ENCODE peak calls at places on chromosomes 13 and 19, in eight cellular contexts. One of them, this sample, is unnamed.

GRCh38 chr13:34720618-34721017 is 221.5 kb upstream of the NBEA start:
- DNase-seq in stomach: no peak
- DNase-seq in pancreas: no peak
- DNase-seq in thoracic aorta: no peak
- DNase-seq in lung: no peak
- DNase-seq in colonic mucosa: no peak
- DNase-seq in neural progenitor cell: no peak
- DNase-seq in left lung: no peak
- DNase-seq in this sample: no peak

GRCh38 chr19:54478677-54479266 is 5.7 kb upstream of the CDC42EP5 start:
- DNase-seq in stomach: no peak
- DNase-seq in pancreas: no peak
- DNase-seq in thoracic aorta: no peak
- DNase-seq in lung: no peak
- DNase-seq in colonic mucosa: no peak
- DNase-seq in neural progenitor cell: peak; percentile 93
- DNase-seq in left lung: no peak
- DNase-seq in this sample: no peak

GRCh38 chr19:2627855-2628254 is 74.6 kb downstream of the GNG7 start:
- DNase-seq in stomach: no peak
- DNase-seq in pancreas: no peak
- DNase-seq in thoracic aorta: no peak
- DNase-seq in lung: no peak
- DNase-seq in colonic mucosa: no peak
- DNase-seq in neural progenitor cell: no peak
- DNase-seq in left lung: no peak
- DNase-seq in this sample: no peak

GRCh38 chr13:111326621-111326965 is 6.2 kb downstream of the TEX29 start:
- DNase-seq in stomach: no peak
- DNase-seq in pancreas: no peak
- DNase-seq in thoracic aorta: no peak
- DNase-seq in lung: no peak
- DNase-seq in colonic mucosa: no peak
- DNase-seq in neural progenitor cell: no peak
- DNase-seq in left lung: no peak
- DNase-seq in this sample: no peak

GRCh38 chr19:29596885-29597525 is 9.1 kb upstream of the POP4 start:
- DNase-seq in stomach: no peak
- DNase-seq in pancreas: no peak
- DNase-seq in thoracic aorta: no peak
- DNase-seq in lung: no peak
- DNase-seq in colonic mucosa: no peak
- DNase-seq in neural progenitor cell: peak; percentile 59
- DNase-seq in left lung: no peak
- DNase-seq in this sample: no peak

GRCh38 chr13:28636078-28636477 is 22.9 kb upstream of the POMP start:
- DNase-seq in stomach: no peak
- DNase-seq in pancreas: no peak
- DNase-seq in thoracic aorta: no peak
- DNase-seq in lung: no peak
- DNase-seq in colonic mucosa: no peak
- DNase-seq in neural progenitor cell: no peak
- DNase-seq in left lung: no peak
- DNase-seq in this sample: no peak

GRCh38 chr19:38657633-38658222 is 10.3 kb downstream of the ACTN4 start:
- DNase-seq in stomach: no peak
- DNase-seq in pancreas: peak; percentile 17
- DNase-seq in thoracic aorta: no peak
- DNase-seq in lung: no peak
- DNase-seq in colonic mucosa: no peak
- DNase-seq in neural progenitor cell: peak; percentile 43
- DNase-seq in left lung: no peak
- DNase-seq in this sample: no peak

GRCh38 chr13:48496796-48497195 is 36.1 kb downstream of the RCBTB2 start:
- DNase-seq in stomach: no peak
- DNase-seq in pancreas: no peak
- DNase-seq in thoracic aorta: no peak
- DNase-seq in lung: no peak
- DNase-seq in colonic mucosa: no peak
- DNase-seq in neural progenitor cell: no peak
- DNase-seq in left lung: no peak
- DNase-seq in this sample: no peak

GRCh38 chr13:20826810-20827560 is 53.2 kb upstream of the EEF1AKMT1 start:
- DNase-seq in stomach: no peak
- DNase-seq in pancreas: no peak
- DNase-seq in thoracic aorta: no peak
- DNase-seq in lung: no peak
- DNase-seq in colonic mucosa: no peak
- DNase-seq in neural progenitor cell: no peak
- DNase-seq in left lung: no peak
- DNase-seq in this sample: no peak

GRCh38 chr13:53151692-53152421 is 123.2 kb downstream of the OLFM4 start:
- DNase-seq in stomach: peak; percentile 51
- DNase-seq in pancreas: no peak
- DNase-seq in thoracic aorta: no peak
- DNase-seq in lung: no peak
- DNase-seq in colonic mucosa: peak; percentile 60
- DNase-seq in neural progenitor cell: peak; percentile 87
- DNase-seq in left lung: no peak
- DNase-seq in this sample: no peak

GRCh38 chr19:11261902-11262839 is at the start of gene DOCK6:
- DNase-seq in stomach: peak; percentile 58
- DNase-seq in pancreas: peak; percentile 76
- DNase-seq in thoracic aorta: no peak
- DNase-seq in lung: no peak
- DNase-seq in colonic mucosa: peak; percentile 58
- DNase-seq in neural progenitor cell: peak; percentile 80
- DNase-seq in left lung: no peak
- DNase-seq in this sample: no peak

GRCh38 chr13:66933994-66934393 is 296.1 kb downstream of the PCDH9 start:
- DNase-seq in stomach: no peak
- DNase-seq in pancreas: no peak
- DNase-seq in thoracic aorta: no peak
- DNase-seq in lung: no peak
- DNase-seq in colonic mucosa: no peak
- DNase-seq in neural progenitor cell: no peak
- DNase-seq in left lung: no peak
- DNase-seq in this sample: no peak

GRCh38 chr13:95573226-95573625 is 20.7 kb downstream of the CLDN10 start:
- DNase-seq in stomach: no peak
- DNase-seq in pancreas: no peak
- DNase-seq in thoracic aorta: no peak
- DNase-seq in lung: no peak
- DNase-seq in colonic mucosa: no peak
- DNase-seq in neural progenitor cell: no peak
- DNase-seq in left lung: no peak
- DNase-seq in this sample: no peak

GRCh38 chr13:93224545-93224944 is 2.1 kb upstream of the GPC6 start:
- DNase-seq in stomach: no peak
- DNase-seq in pancreas: no peak
- DNase-seq in thoracic aorta: no peak
- DNase-seq in lung: no peak
- DNase-seq in colonic mucosa: no peak
- DNase-seq in neural progenitor cell: peak; percentile 67
- DNase-seq in left lung: no peak
- DNase-seq in this sample: no peak

GRCh38 chr13:103140001-103140671 is 73.9 kb upstream of the SLC10A2 start:
- DNase-seq in stomach: no peak
- DNase-seq in pancreas: no peak
- DNase-seq in thoracic aorta: no peak
- DNase-seq in lung: no peak
- DNase-seq in colonic mucosa: no peak
- DNase-seq in neural progenitor cell: peak; percentile 46
- DNase-seq in left lung: no peak
- DNase-seq in this sample: no peak

GRCh38 chr13:60662595-60662994 is 265.6 kb downstream of the TDRD3 start:
- DNase-seq in stomach: no peak
- DNase-seq in pancreas: no peak
- DNase-seq in thoracic aorta: no peak
- DNase-seq in lung: no peak
- DNase-seq in colonic mucosa: no peak
- DNase-seq in neural progenitor cell: no peak
- DNase-seq in left lung: no peak
- DNase-seq in this sample: no peak

GRCh38 chr19:18921593-18921992 is 2.1 kb downstream of the DDX49 start:
- DNase-seq in stomach: no peak
- DNase-seq in pancreas: no peak
- DNase-seq in thoracic aorta: no peak
- DNase-seq in lung: no peak
- DNase-seq in colonic mucosa: no peak
- DNase-seq in neural progenitor cell: no peak
- DNase-seq in left lung: no peak
- DNase-seq in this sample: no peak

GRCh38 chr13:32846020-32846451 is 170.2 kb upstream of the KL start:
- DNase-seq in stomach: no peak
- DNase-seq in pancreas: no peak
- DNase-seq in thoracic aorta: no peak
- DNase-seq in lung: no peak
- DNase-seq in colonic mucosa: no peak
- DNase-seq in neural progenitor cell: no peak
- DNase-seq in left lung: no peak
- DNase-seq in this sample: no peak

GRCh38 chr19:30340724-30341595 is 31.2 kb upstream of the ZNF536 start:
- DNase-seq in stomach: peak; percentile 2
- DNase-seq in pancreas: no peak
- DNase-seq in thoracic aorta: no peak
- DNase-seq in lung: no peak
- DNase-seq in colonic mucosa: no peak
- DNase-seq in neural progenitor cell: no peak
- DNase-seq in left lung: no peak
- DNase-seq in this sample: no peak

GRCh38 chr19:37979547-37980082 is 72.6 kb downstream of the SIPA1L3 start:
- DNase-seq in stomach: peak; percentile 67
- DNase-seq in pancreas: peak; percentile 74
- DNase-seq in thoracic aorta: no peak
- DNase-seq in lung: no peak
- DNase-seq in colonic mucosa: peak; percentile 42
- DNase-seq in neural progenitor cell: no peak
- DNase-seq in left lung: no peak
- DNase-seq in this sample: no peak

GRCh38 chr13:38180100-38180499 is 169.6 kb upstream of the UFM1 start:
- DNase-seq in stomach: no peak
- DNase-seq in pancreas: no peak
- DNase-seq in thoracic aorta: no peak
- DNase-seq in lung: no peak
- DNase-seq in colonic mucosa: no peak
- DNase-seq in neural progenitor cell: no peak
- DNase-seq in left lung: no peak
- DNase-seq in this sample: no peak

GRCh38 chr19:35292986-35293732 is 1.2 kb downstream of the MAG start:
- DNase-seq in stomach: no peak
- DNase-seq in pancreas: no peak
- DNase-seq in thoracic aorta: no peak
- DNase-seq in lung: no peak
- DNase-seq in colonic mucosa: no peak
- DNase-seq in neural progenitor cell: no peak
- DNase-seq in left lung: no peak
- DNase-seq in this sample: no peak

DNA sequence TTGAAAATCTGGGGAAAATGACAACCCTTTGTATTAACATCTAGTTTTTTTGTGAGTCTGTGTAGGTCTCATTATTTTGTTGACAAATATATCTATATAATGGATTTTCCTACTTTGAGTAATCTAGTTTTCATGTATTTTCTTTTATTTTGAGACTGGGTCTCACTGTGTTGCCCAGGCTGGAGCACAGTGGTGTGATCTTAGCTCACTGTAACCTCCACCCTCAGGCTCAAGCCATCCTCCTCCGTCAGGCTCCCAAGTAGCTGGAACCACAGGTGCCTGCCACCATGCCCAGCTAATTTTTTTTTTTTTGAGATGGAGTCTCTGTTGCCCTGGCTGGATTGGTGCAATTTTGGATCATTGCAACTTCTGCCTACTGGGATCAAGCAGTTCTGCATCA is 9.2 kb downstream of the ZNF525 start:
- DNase-seq in stomach: no peak
- DNase-seq in pancreas: no peak
- DNase-seq in thoracic aorta: no peak
- DNase-seq in lung: no peak
- DNase-seq in colonic mucosa: no peak
- DNase-seq in neural progenitor cell: no peak
- DNase-seq in left lung: no peak
- DNase-seq in this sample: no peak
- H3K27ac ChIP-seq in stomach: no peak overlapping the region
- H3K27ac ChIP-seq in pancreas: no peak overlapping the region
- H3K27ac ChIP-seq in thoracic aorta: no peak overlapping the region
- H3K27ac ChIP-seq in lung: no peak overlapping the region
- H3K27ac ChIP-seq in colonic mucosa: no peak overlapping the region
- H3K27ac ChIP-seq in neural progenitor cell: no peak overlapping the region
- H3K27ac ChIP-seq in left lung: no peak overlapping the region
- H3K27ac ChIP-seq in this sample: no peak overlapping the region

DNA sequence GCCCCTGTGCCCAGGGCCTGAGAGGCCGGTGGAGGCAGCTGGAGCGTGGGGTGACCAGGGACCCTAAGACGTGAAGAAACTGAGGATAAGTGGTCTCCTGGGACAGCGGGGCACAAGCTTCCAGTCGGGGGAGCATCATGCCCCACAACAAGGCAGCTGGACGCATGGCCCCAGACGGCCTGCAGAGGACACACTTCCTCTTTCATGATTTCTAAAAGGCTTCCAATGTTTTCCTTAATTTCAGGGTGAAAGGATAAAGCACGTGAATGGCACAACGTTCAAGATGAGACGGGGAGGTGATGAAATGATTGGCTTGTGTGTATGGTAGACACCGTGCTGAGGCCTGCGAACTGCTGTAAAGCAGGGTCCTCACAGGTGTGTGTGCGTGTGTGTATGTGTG is 20.2 kb upstream of the MYDGF start:
- DNase-seq in stomach: no peak
- DNase-seq in pancreas: no peak
- DNase-seq in thoracic aorta: no peak
- DNase-seq in lung: no peak
- DNase-seq in colonic mucosa: no peak
- DNase-seq in neural progenitor cell: no peak
- DNase-seq in left lung: no peak
- DNase-seq in this sample: no peak
- TF ChIP-seq CTCF in stomach: no peak
- TF ChIP-seq CTCF in pancreas: no peak
- TF ChIP-seq CTCF in thoracic aorta: no peak
- TF ChIP-seq CTCF in lung: no peak
- TF ChIP-seq CTCF in colonic mucosa: no peak
- TF ChIP-seq CTCF in neural progenitor cell: no peak
- TF ChIP-seq CTCF in left lung: no peak
- TF ChIP-seq CTCF in this sample: no peak

GRCh38 chr13:113730145-113730750 is 28.8 kb upstream of the TMEM255B start:
- DNase-seq in stomach: no peak
- DNase-seq in pancreas: peak; percentile 66
- DNase-seq in thoracic aorta: no peak
- DNase-seq in lung: no peak
- DNase-seq in colonic mucosa: no peak
- DNase-seq in neural progenitor cell: no peak
- DNase-seq in left lung: no peak
- DNase-seq in this sample: no peak
- H3K9me3 ChIP-seq in stomach: no peaks in the 10 kb centered on the region
- H3K9me3 ChIP-seq in pancreas: no peaks in the 10 kb centered on the region
- H3K9me3 ChIP-seq in thoracic aorta: no peaks in the 10 kb centered on the region
- H3K9me3 ChIP-seq in lung: no peaks in the 10 kb centered on the region
- H3K9me3 ChIP-seq in colonic mucosa: no peaks in the 10 kb centered on the region
- H3K9me3 ChIP-seq in neural progenitor cell: no peaks in the 10 kb centered on the region
- H3K9me3 ChIP-seq in left lung: peaks cover 6% of the 10 kb centered on the region
- H3K9me3 ChIP-seq in this sample: no peaks in the 10 kb centered on the region

GRCh38 chr19:17424743-17425365 is 5.0 kb downstream of the MVB12A start:
- DNase-seq in stomach: no peak
- DNase-seq in pancreas: no peak
- DNase-seq in thoracic aorta: no peak
- DNase-seq in lung: no peak
- DNase-seq in colonic mucosa: peak; percentile 26
- DNase-seq in neural progenitor cell: peak; percentile 95
- DNase-seq in left lung: no peak
- DNase-seq in this sample: no peak
- H3K27ac ChIP-seq in stomach: no peak overlapping the region
- H3K27ac ChIP-seq in pancreas: no peak overlapping the region
- H3K27ac ChIP-seq in thoracic aorta: no peak overlapping the region
- H3K27ac ChIP-seq in lung: no peak overlapping the region
- H3K27ac ChIP-seq in colonic mucosa: no peak overlapping the region
- H3K27ac ChIP-seq in neural progenitor cell: no peak overlapping the region
- H3K27ac ChIP-seq in left lung: no peak overlapping the region
- H3K27ac ChIP-seq in this sample: no peak overlapping the region